ENCODE peak calls at places on chromosomes 7 and 10, in eight cellular contexts. G is BJ; M is GM12865; E is brain microvascular endothelial cell; O is IMR-90; R is tibial nerve; J is endodermal cell; D is activated CD8-positive, alpha-beta T cell treated with anti-CD3 and anti-CD28 coated beads for 36 hours. T is an unnamed sample.

GRCh38 chr10:72330059-72330426 is 24.7 kb downstream of the DNAJB12 start:
- DNase-seq in G (no peak), M (no peak), E (no peak), O (no peak), R (no peak), J (no peak), D (no peak), T (no peak)

GRCh38 chr10:3692331-3692860 is 92.6 kb downstream of the KLF6 start:
- DNase-seq in G (no peak), M (no peak), E (no peak), O (no peak), R (no peak), J (no peak), D (no peak), T (no peak)

GRCh38 chr10:5090551-5090950 is 3.7 kb upstream of the AKR1C3 start:
- DNase-seq in G (no peak), M (no peak), E (no peak), O (no peak), R (no peak), J (no peak), D (no peak), T (no peak)

GRCh38 chr10:21265622-21266021 is 259.9 kb downstream of the SKIDA1 start:
- DNase-seq in G (no peak), M (no peak), E (peak), O (peak), R (no peak), J (no peak), D (no peak), T (no peak)

GRCh38 chr7:137032436-137032835 is 164.0 kb downstream of the CHRM2 start:
- DNase-seq in G (no peak), M (no peak), E (no peak), O (peak), R (no peak), J (no peak), D (no peak), T (no peak)

GRCh38 chr7:122803323-122803722 is 82.9 kb downstream of the CADPS2 start:
- DNase-seq in G (no peak), M (peak), E (peak), O (no peak), R (no peak), J (peak), D (no peak), T (no peak)

GRCh38 chr7:7522421-7522820 is 13.3 kb downstream of the COL28A1 start:
- DNase-seq in G (no peak), M (no peak), E (no peak), O (peak), R (no peak), J (no peak), D (no peak), T (no peak)

GRCh38 chr7:136074840-136075239 is 97.7 kb upstream of the MTPN start:
- DNase-seq in G (no peak), M (no peak), E (no peak), O (no peak), R (no peak), J (no peak), D (no peak), T (no peak)

GRCh38 chr10:118506835-118507234 is 88.6 kb downstream of the PRLHR start:
- DNase-seq in G (no peak), M (no peak), E (no peak), O (no peak), R (no peak), J (no peak), D (no peak), T (no peak)

GRCh38 chr10:110528224-110528997 is 30.7 kb downstream of the DUSP5 start:
- DNase-seq in G (no peak), M (no peak), E (no peak), O (no peak), R (no peak), J (peak), D (no peak), T (no peak)

GRCh38 chr10:125344573-125345121 is 184.3 kb upstream of the CTBP2 start:
- DNase-seq in G (no peak), M (no peak), E (no peak), O (no peak), R (no peak), J (no peak), D (no peak), T (no peak)

GRCh38 chr10:125341611-125342010 is 181.2 kb upstream of the CTBP2 start:
- DNase-seq in G (no peak), M (no peak), E (no peak), O (no peak), R (no peak), J (no peak), D (no peak), T (no peak)

GRCh38 chr10:125348536-125348935 is 188.2 kb upstream of the CTBP2 start:
- DNase-seq in G (no peak), M (no peak), E (no peak), O (no peak), R (no peak), J (no peak), D (no peak), T (no peak)

GRCh38 chr10:125340871-125341270 is 180.5 kb upstream of the CTBP2 start:
- DNase-seq in G (no peak), M (no peak), E (peak), O (no peak), R (no peak), J (no peak), D (no peak), T (no peak)

GRCh38 chr10:125343118-125343752 is 182.9 kb upstream of the CTBP2 start:
- DNase-seq in G (no peak), M (peak), E (peak), O (peak), R (no peak), J (peak), D (peak), T (no peak)
- TF ChIP-seq CTCF in G (peak), M (peak), E (peak), O (peak), R (no peak), J (peak), D (peak), T (peak)

GRCh38 chr10:101494650-101495049 is 93.4 kb downstream of the POLL start:
- DNase-seq in G (no peak), M (no peak), E (no peak), O (no peak), R (no peak), J (no peak), D (no peak), T (no peak)

GRCh38 chr10:101492814-101493213 is 95.2 kb downstream of the POLL start:
- DNase-seq in G (no peak), M (no peak), E (no peak), O (no peak), R (no peak), J (no peak), D (no peak), T (no peak)

GRCh38 chr10:101493782-101494281 is 94.2 kb downstream of the POLL start:
- DNase-seq in G (no peak), M (no peak), E (no peak), O (no peak), R (no peak), J (no peak), D (no peak), T (no peak)

GRCh38 chr10:101493249-101493648 is 94.8 kb downstream of the POLL start:
- DNase-seq in G (no peak), M (no peak), E (no peak), O (no peak), R (no peak), J (no peak), D (no peak), T (no peak)

DNA sequence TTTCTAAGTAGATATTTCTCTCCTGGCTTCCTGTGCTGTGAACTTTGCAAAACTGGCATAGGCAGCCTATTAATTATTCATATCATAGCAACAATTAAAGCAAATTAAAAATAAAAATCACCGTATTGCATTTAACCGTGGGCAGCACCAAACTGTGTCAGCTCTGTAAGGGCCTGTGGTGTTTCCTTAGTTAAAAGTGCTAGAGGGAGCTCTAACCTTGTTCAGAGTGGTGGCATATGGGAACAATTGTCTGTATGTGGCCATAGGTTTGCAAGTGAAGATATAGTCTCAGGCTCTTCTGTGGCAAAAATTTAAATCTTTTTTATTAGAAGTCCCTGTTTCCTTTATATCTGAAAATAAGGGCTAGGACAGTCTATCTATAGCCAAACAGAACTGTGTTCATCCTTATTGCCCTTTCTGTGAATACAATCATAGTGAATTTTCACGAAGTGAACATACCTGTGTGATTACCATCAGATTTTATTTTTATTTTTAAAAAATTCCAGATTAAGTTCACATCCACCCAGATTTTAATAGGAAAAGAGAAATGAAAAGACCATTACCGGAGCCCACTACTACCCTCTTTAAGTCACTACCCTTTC is 92.6 kb downstream of the POLL start:
- DNase-seq in G (no peak), M (peak), E (peak), O (peak), R (no peak), J (no peak), D (no peak), T (no peak)
- TF ChIP-seq CTCF in G (peak), M (peak), E (peak), O (peak), R (no peak), J (peak), D (no peak), T (no peak)

GRCh38 chr10:6388261-6388893 is 185.6 kb downstream of the PFKFB3 start:
- DNase-seq in G (no peak), M (no peak), E (no peak), O (no peak), R (no peak), J (no peak), D (peak), T (no peak)

GRCh38 chr10:6386346-6386745 is 183.6 kb downstream of the PFKFB3 start:
- DNase-seq in G (no peak), M (no peak), E (no peak), O (no peak), R (no peak), J (no peak), D (no peak), T (no peak)

GRCh38 chr10:6384847-6385246 is 182.1 kb downstream of the PFKFB3 start:
- DNase-seq in G (no peak), M (no peak), E (no peak), O (no peak), R (no peak), J (no peak), D (no peak), T (no peak)

GRCh38 chr10:6385683-6386082 is 183.0 kb downstream of the PFKFB3 start:
- DNase-seq in G (no peak), M (no peak), E (no peak), O (peak), R (no peak), J (no peak), D (no peak), T (no peak)

DNA sequence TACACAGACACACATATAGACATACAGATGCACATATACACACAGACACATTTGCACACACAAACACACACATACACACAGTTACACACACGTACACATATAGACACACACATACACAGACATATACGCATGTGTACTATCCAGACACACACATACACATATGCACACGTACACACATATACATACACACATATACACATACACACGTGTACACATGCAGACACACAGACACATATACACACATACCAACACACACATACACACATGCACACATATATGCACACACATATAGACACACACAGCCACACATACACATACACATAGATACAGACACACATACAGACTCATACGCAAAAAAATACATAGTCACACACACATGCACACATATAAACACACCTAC is 184.2 kb downstream of the PFKFB3 start:
- DNase-seq in G (no peak), M (no peak), E (no peak), O (no peak), R (no peak), J (no peak), D (no peak), T (no peak)
- TF ChIP-seq CTCF in G (no peak), M (no peak), E (no peak), O (no peak), R (no peak), J (no peak), D (no peak), T (no peak)

GRCh38 chr7:5452937-5453540 is 29.4 kb upstream of the TNRC18 start:
- DNase-seq in G (no peak), M (peak), E (peak), O (peak), R (peak), J (peak), D (no peak), T (no peak)

GRCh38 chr7:5451391-5451790 is 27.8 kb upstream of the TNRC18 start:
- DNase-seq in G (no peak), M (no peak), E (no peak), O (no peak), R (no peak), J (peak), D (no peak), T (no peak)

GRCh38 chr7:5452470-5452899 is 28.9 kb upstream of the TNRC18 start:
- DNase-seq in G (no peak), M (no peak), E (no peak), O (no peak), R (no peak), J (peak), D (no peak), T (no peak)

GRCh38 chr7:5448378-5449042 is 24.9 kb upstream of the TNRC18 start:
- DNase-seq in G (no peak), M (no peak), E (no peak), O (no peak), R (no peak), J (peak), D (no peak), T (no peak)

DNA sequence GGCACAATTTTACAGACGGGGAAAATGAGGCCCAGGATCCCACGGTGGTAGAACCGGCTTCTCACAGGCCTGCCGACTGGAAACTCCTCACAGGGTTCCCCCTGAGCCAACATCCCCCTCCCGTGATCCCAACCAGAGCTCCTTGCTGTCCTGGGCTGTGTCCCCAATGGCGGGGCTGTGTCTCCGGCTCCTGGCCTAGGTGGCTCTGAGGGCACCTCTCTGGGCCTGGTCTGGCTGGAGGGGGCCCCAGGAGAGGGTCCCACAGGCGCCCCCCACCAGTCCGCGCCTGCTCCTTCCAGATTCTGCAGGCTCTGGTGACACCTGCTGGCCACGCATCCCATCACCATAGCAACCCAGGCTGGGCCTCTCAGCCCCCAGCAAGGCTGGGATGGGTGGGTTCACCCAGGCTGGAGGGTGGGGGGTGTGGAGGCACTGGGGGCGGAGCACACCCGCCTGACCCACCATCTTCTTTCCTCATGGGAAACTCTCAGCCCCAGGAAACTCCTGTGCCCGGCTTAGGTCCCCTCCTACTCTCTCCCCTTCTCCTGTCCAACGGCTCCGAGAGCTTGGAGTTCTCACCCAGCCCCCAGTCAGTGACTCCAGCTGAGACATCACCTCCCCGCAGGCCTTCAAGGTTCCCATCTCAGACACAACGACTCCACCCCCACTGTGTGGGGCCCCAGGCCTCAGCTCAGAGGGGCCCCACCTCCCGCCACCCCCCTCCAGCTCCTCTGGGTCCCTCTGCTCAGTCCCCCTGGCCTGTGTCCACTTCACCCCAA is 27.1 kb upstream of the TNRC18 start:
- DNase-seq in G (no peak), M (peak), E (peak), O (peak), R (peak), J (peak), D (peak), T (peak)
- TF ChIP-seq CTCF in G (peak), M (peak), E (peak), O (peak), R (peak), J (peak), D (peak), T (peak)

DNA sequence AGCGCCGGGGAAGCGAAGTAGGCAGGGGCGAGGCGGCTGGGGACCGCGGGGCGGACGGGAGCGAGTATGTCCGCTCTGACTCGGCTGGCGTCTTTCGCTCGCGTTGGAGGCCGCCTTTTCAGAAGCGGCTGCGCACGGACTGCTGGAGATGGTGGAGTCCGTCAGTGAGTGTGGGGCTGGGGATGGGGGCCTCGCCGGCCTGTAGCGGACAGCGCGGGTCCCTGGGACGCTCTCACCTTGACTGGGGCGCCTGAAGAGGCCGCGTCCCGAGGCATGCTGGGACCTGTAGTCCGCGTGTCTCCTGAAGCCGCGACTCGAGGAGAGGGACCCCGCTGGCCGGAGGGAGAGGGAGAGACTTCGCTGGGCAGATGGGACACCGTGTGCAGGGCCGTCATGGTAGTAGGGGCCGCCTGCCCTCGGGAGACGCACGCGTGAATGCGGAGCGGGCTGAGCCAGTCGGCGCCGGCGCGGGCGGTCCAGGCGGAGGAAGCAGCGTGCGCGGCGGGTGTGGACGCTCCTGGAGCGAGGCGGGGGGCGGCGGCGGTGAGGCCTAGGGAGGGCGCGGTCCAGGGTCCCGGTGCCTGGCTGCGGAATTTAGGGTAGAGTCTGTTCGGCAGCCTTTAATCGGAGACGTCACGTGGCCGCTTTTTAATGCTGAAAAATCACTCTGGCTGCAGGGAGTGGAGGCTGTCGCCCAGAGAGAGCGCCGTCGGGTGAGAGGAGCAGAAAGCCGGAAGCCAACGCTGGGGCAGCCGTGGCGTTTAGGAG is at the start of gene NDUFB2:
- DNase-seq in G (peak), M (peak), E (peak), O (peak), R (peak), J (peak), D (peak), T (peak)
- TF ChIP-seq CTCF in G (no peak), M (no peak), E (no peak), O (no peak), R (peak), J (no peak), D (no peak), T (no peak)

GRCh38 chr7:128879939-128880746 is 17.5 kb downstream of the ATP6V1F start:
- DNase-seq in G (no peak), M (no peak), E (peak), O (peak), R (no peak), J (peak), D (peak), T (no peak)
- TF ChIP-seq CTCF in G (peak), M (peak), E (peak), O (peak), R (peak), J (peak), D (peak), T (no peak)